ENCODE peak calls at places on chromosomes 12 and 14, in nine cellular contexts. U is K562, Y is A549, N is endothelial cell of umbilical vein, J is sigmoid colon, Q is tibial nerve, V is esophagus squamous epithelium, R is IMR-90, H is breast epithelium. D is an unnamed sample.

GRCh38 chr14:36271939-36272907 is 48.2 kb downstream of the MBIP start:
- DNase-seq in R (peak; percentile 5), Y (no peak), V (no peak), Q (no peak), H (no peak), U (no peak), J (no peak), N (peak; percentile 5), D (no peak)

GRCh38 chr12:29614926-29615325 is 117.4 kb upstream of the OVCH1 start:
- DNase-seq in H (no peak), R (no peak), Y (no peak), U (no peak), V (no peak), Q (no peak), J (no peak), N (no peak), D (no peak)

GRCh38 chr12:117533687-117534086 is 172.3 kb upstream of the NOS1 start:
- DNase-seq in U (no peak), Q (no peak), V (no peak), J (no peak), Y (no peak), H (no peak), N (no peak), R (no peak), D (no peak)

GRCh38 chr12:25433581-25434325 is 119.3 kb downstream of the LMNTD1 start:
- DNase-seq in R (peak; percentile 52), H (no peak), J (no peak), V (no peak), Q (no peak), Y (no peak), U (no peak), N (peak; percentile 14), D (no peak)

GRCh38 chr12:49642370-49642802 is 19.0 kb downstream of the PRPF40B start:
- DNase-seq in R (no peak), V (no peak), U (no peak), H (no peak), Y (no peak), Q (no peak), J (no peak), N (no peak), D (no peak)

GRCh38 chr14:78606111-78606510 is 435.9 kb downstream of the NRXN3 start:
- DNase-seq in H (no peak), R (peak; percentile 75), J (no peak), Q (no peak), V (no peak), N (peak; percentile 84), Y (no peak), U (no peak), D (no peak)

GRCh38 chr12:46369474-46370379 is 2.8 kb downstream of the SLC38A2 start:
- DNase-seq in J (no peak), H (no peak), V (no peak), N (no peak), U (no peak), Q (no peak), Y (no peak), R (no peak), D (no peak)

GRCh38 chr12:85076688-85077430 is 40.7 kb downstream of the LRRIQ1 start:
- DNase-seq in V (no peak), J (no peak), Y (peak; percentile 82), R (peak; percentile 92), Q (no peak), N (peak; percentile 87), H (no peak), U (peak; percentile 2), D (no peak)

GRCh38 chr12:102548543-102548942 is 68.2 kb upstream of the IGF1 start:
- DNase-seq in N (no peak), V (no peak), H (peak; percentile 39), Q (peak; percentile 13), J (no peak), U (peak; percentile 15), R (no peak), Y (no peak), D (no peak)

GRCh38 chr12:28781671-28782652 is 367.1 kb upstream of the FAR2 start:
- DNase-seq in R (no peak), Q (no peak), H (no peak), V (no peak), N (peak; percentile 89), Y (no peak), J (no peak), U (peak; percentile 46), D (no peak)

GRCh38 chr12:81598205-81598604 is 160.9 kb downstream of the PPFIA2 start:
- DNase-seq in J (no peak), Q (no peak), Y (no peak), V (no peak), R (no peak), U (no peak), H (no peak), N (no peak), D (no peak)

GRCh38 chr14:89849931-89850330 is 104.6 kb downstream of the EFCAB11 start:
- DNase-seq in V (no peak), Q (no peak), U (no peak), R (peak; percentile 83), N (no peak), H (no peak), Y (no peak), J (no peak), D (no peak)

GRCh38 chr12:89352492-89353187 is at the start of gene DUSP6:
- DNase-seq in J (peak; percentile 97), V (peak; percentile 80), N (peak; percentile 100), R (peak; percentile 99), Y (peak; percentile 99), H (peak; percentile 97), U (no peak), Q (peak; percentile 92), D (peak; percentile 38)

GRCh38 chr12:89351489-89352241 is 636 bp downstream of the DUSP6 start:
- DNase-seq in J (peak; percentile 71), Q (no peak), U (no peak), N (no peak), Y (peak; percentile 54), R (peak; percentile 35), V (no peak), H (no peak), D (no peak)

GRCh38 chr12:89350661-89351488 is 1.4 kb downstream of the DUSP6 start:
- DNase-seq in N (peak; percentile 45), R (no peak), H (no peak), U (no peak), V (no peak), J (peak; percentile 69), Y (no peak), Q (no peak), D (no peak)

GRCh38 chr12:89353188-89353822 is 1.0 kb upstream of the DUSP6 start:
- DNase-seq in R (peak; percentile 62), Q (peak; percentile 33), J (peak; percentile 86), Y (peak; percentile 88), N (peak; percentile 81), H (peak; percentile 71), U (no peak), V (no peak), D (peak; percentile 27)

GRCh38 chr12:89352242-89352491 is 134 bp downstream of the DUSP6 start:
- DNase-seq in V (no peak), J (no peak), N (no peak), R (no peak), U (no peak), Q (no peak), Y (no peak), H (no peak), D (no peak)
- TF ChIP-seq POLR2A in V (peak; percentile 96), J (peak; percentile 93), N (peak; percentile 99), R (peak; percentile 98), U (no peak), Q (peak; percentile 84), Y (no peak), H (no peak), D (no peak)

GRCh38 chr14:99579077-99579836 is 24.8 kb downstream of the CCDC85C start:
- DNase-seq in R (no peak), Q (no peak), V (no peak), Y (peak; percentile 35), J (no peak), N (no peak), H (peak; percentile 88), U (no peak), D (no peak)

GRCh38 chr14:99581960-99582359 is 22.0 kb downstream of the CCDC85C start:
- DNase-seq in R (no peak), Y (no peak), U (no peak), Q (no peak), N (no peak), V (no peak), J (no peak), H (no peak), D (no peak)

GRCh38 chr14:99578541-99579044 is 25.4 kb downstream of the CCDC85C start:
- DNase-seq in H (no peak), U (no peak), V (no peak), J (peak; percentile 87), N (no peak), R (no peak), Y (peak; percentile 32), Q (no peak), D (no peak)

GRCh38 chr14:99581371-99581770 is 22.6 kb downstream of the CCDC85C start:
- DNase-seq in J (no peak), Q (no peak), N (no peak), R (no peak), Y (no peak), H (no peak), U (no peak), V (no peak), D (no peak)

GRCh38 chr14:99579903-99580570 is 24.0 kb downstream of the CCDC85C start:
- DNase-seq in Y (peak; percentile 89), H (peak; percentile 67), Q (no peak), N (peak; percentile 41), V (no peak), J (no peak), U (peak; percentile 14), R (peak; percentile 77), D (no peak)
- TF ChIP-seq POLR2A in Y (no peak), H (no peak), Q (no peak), N (no peak), V (no peak), J (peak; percentile 45), U (no peak), R (no peak), D (no peak)

DNA sequence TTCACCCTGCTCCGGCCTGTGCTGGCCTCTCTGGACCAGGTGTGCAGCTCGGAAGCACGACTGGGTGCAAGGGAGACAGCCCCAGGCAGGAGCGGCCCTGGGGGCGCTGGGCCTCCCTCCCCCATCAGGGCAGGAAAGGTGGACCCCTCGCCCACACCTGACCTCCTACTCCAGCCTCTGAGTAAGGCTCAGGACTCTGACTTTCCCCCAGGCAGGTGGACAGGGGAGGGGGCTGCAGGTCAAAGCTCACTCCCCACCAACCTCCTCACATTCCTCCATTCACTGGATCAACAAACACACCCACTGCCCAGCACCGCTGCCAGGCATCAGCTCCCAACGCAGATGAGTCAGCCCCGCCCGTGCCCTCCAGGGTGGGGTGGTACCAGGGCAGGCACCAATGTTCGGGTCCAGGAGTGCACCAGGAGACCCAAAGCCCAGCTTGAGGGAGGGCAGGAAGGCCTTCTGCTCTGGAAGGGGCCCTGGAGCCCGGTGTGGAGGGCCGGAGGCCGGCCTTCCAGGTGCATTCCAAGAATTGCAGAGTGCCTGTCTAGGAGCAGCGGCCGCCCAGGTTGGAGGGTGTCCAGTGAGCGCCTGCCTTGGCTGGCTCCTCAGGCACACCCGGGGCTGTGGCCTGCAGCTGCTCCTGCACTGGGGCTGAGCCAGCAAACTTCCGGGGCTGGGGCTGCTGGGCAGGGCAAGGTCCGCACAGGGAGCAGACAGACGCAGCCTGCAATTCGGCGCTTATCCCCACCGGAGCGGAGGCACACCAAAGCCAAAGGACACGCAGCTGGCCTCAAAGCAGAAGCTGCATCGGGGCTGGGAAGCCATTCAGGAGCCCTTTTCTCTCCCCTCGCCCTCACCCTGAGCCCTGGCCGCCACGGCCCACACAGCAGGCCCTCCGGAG is 1.6 kb upstream of the INF2 start:
- DNase-seq in R (no peak), N (no peak), Y (peak; percentile 94), Q (no peak), U (no peak), J (peak; percentile 91), V (no peak), H (peak; percentile 61), D (no peak)
- TF ChIP-seq POLR2A in R (no peak), N (no peak), Y (peak; percentile 60), Q (no peak), U (no peak), J (peak; percentile 58), V (no peak), H (no peak), D (no peak)

GRCh38 chr14:64960762-64961276 is 11.3 kb downstream of the RAB15 start:
- DNase-seq in N (no peak), Y (no peak), V (no peak), U (peak; percentile 24), R (no peak), J (no peak), Q (no peak), H (peak; percentile 45), D (no peak)
- TF ChIP-seq POLR2A in N (no peak), Y (no peak), V (no peak), U (no peak), R (no peak), J (no peak), Q (no peak), H (no peak), D (no peak)